ENCODE peak calls at places on chromosome 15, in six cellular contexts. R is right atrium auricular region, U is GM23338, J is Panc1, X is WERI-Rb-1, L is PC-3. D is an unnamed sample.

GRCh38 chr15:72599855-72600464 is 54.5 kb upstream of the GOLGA6B start:
- DNase-seq in R (no peak), U (peak), J (peak), X (peak), L (peak), D (peak)

GRCh38 chr15:93823971-93824866 is 407.1 kb upstream of the MCTP2 start:
- DNase-seq in R (no peak), U (no peak), J (no peak), X (no peak), L (no peak), D (no peak)

GRCh38 chr15:51403072-51403878 is 61.8 kb downstream of the GLDN start:
- DNase-seq in R (peak), U (peak), J (no peak), X (no peak), L (peak), D (no peak)

GRCh38 chr15:68310178-68310810 is 32.7 kb downstream of the FEM1B start:
- DNase-seq in R (peak), U (no peak), J (no peak), X (no peak), L (no peak), D (no peak)

GRCh38 chr15:31391687-31392671 is 65.3 kb downstream of the KLF13 start:
- DNase-seq in R (peak), U (peak), J (peak), X (peak), L (peak), D (peak)

GRCh38 chr15:31302778-31303433 is 23.7 kb upstream of the KLF13 start:
- DNase-seq in R (no peak), U (peak), J (no peak), X (peak), L (no peak), D (no peak)

GRCh38 chr15:29124581-29125381 is 144.8 kb downstream of the NSMCE3 start:
- DNase-seq in R (no peak), U (peak), J (no peak), X (no peak), L (peak), D (peak)

GRCh38 chr15:68051907-68052306 is 2.2 kb upstream of the PIAS1 start:
- DNase-seq in R (no peak), U (no peak), J (no peak), X (no peak), L (no peak), D (no peak)

GRCh38 chr15:57146394-57147140 is 228.1 kb downstream of the TCF12 start:
- DNase-seq in R (no peak), U (peak), J (no peak), X (no peak), L (peak), D (peak)

GRCh38 chr15:61083781-61084134 is 145.3 kb downstream of the RORA start:
- DNase-seq in R (no peak), U (no peak), J (no peak), X (no peak), L (no peak), D (no peak)

GRCh38 chr15:49361370-49361769 is 61.7 kb upstream of the FGF7 start:
- DNase-seq in R (no peak), U (no peak), J (no peak), X (no peak), L (no peak), D (no peak)

GRCh38 chr15:90913398-90913944 is 10.4 kb downstream of the MAN2A2 start:
- DNase-seq in R (no peak), U (no peak), J (no peak), X (no peak), L (no peak), D (no peak)

GRCh38 chr15:57640935-57641682 is 49.4 kb downstream of the MYZAP start:
- DNase-seq in R (no peak), U (peak), J (no peak), X (peak), L (peak), D (peak)

GRCh38 chr15:100207053-100207452 is 134.7 kb downstream of the ADAMTS17 start:
- DNase-seq in R (no peak), U (no peak), J (no peak), X (peak), L (peak), D (no peak)

GRCh38 chr15:85318048-85318731 is 62.2 kb upstream of the AKAP13 start:
- DNase-seq in R (no peak), U (no peak), J (no peak), X (no peak), L (peak), D (peak)

GRCh38 chr15:68301300-68301699 is 23.8 kb downstream of the FEM1B start:
- DNase-seq in R (no peak), U (no peak), J (no peak), X (no peak), L (no peak), D (no peak)

GRCh38 chr15:101017935-101018849 is 99.0 kb downstream of the LRRK1 start:
- DNase-seq in R (peak), U (no peak), J (no peak), X (no peak), L (no peak), D (no peak)

GRCh38 chr15:63369766-63370165 is 11.9 kb downstream of the CA12 start:
- DNase-seq in R (no peak), U (no peak), J (no peak), X (no peak), L (no peak), D (no peak)

GRCh38 chr15:80744826-80745225 is 34.3 kb upstream of the CEMIP start:
- DNase-seq in R (no peak), U (no peak), J (no peak), X (no peak), L (peak), D (no peak)

GRCh38 chr15:80749589-80749988 is 29.6 kb upstream of the CEMIP start:
- DNase-seq in R (no peak), U (no peak), J (peak), X (no peak), L (peak), D (peak)

GRCh38 chr15:80745888-80746287 is 33.3 kb upstream of the CEMIP start:
- DNase-seq in R (no peak), U (no peak), J (no peak), X (no peak), L (no peak), D (no peak)

GRCh38 chr15:80744411-80744810 is 34.8 kb upstream of the CEMIP start:
- DNase-seq in R (no peak), U (peak), J (no peak), X (no peak), L (no peak), D (no peak)

DNA sequence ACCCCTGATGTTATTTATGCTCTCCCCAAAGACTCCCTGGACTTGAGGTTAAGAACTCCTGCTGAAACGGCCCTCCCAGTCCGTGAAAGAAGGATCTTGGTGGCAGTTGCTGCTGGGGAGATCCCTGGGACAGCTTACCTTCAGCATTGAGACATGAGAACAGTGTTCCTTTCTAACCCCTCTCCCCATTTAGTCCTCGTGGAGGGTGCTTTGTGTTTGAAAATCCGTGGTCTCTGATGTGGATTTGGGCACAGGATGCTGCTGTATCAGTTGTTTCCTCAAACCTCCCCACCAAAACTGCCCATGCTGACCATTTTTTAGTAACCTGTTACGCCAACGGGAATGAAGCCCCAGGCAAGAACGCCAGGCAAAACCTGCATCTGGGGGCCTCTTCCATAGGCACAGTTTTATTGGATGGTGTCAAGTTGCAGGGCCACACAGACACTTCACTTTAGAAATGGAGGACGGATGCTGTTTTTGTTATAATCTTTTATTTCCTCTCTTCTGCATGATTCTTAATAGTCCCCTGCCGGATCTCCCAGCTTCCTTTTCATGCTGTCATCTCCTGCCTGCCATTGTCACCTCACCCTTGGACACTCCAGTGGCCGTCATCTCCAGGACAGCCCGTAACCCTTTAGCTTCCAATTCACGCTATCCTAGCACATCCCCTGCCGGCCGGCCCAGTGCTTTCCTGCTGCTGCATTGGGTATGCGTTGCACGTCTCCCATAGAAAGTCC is 31.7 kb upstream of the CEMIP start:
- DNase-seq in R (no peak), U (peak), J (no peak), X (no peak), L (no peak), D (no peak)
- TF ChIP-seq CTCF in R (no peak), U (peak), J (no peak), X (peak), L (no peak), D (no peak)

GRCh38 chr15:40908095-40908494 is 13.8 kb downstream of the VPS18 start:
- DNase-seq in R (no peak), U (no peak), J (no peak), X (no peak), L (no peak), D (no peak)

GRCh38 chr15:40909662-40910625 is 15.7 kb downstream of the VPS18 start:
- DNase-seq in R (no peak), U (no peak), J (no peak), X (no peak), L (no peak), D (no peak)

GRCh38 chr15:40906101-40906946 is 12.1 kb downstream of the VPS18 start:
- DNase-seq in R (peak), U (peak), J (no peak), X (peak), L (peak), D (peak)

GRCh38 chr15:40904552-40905201 is 10.4 kb downstream of the VPS18 start:
- DNase-seq in R (no peak), U (no peak), J (no peak), X (no peak), L (no peak), D (no peak)

DNA sequence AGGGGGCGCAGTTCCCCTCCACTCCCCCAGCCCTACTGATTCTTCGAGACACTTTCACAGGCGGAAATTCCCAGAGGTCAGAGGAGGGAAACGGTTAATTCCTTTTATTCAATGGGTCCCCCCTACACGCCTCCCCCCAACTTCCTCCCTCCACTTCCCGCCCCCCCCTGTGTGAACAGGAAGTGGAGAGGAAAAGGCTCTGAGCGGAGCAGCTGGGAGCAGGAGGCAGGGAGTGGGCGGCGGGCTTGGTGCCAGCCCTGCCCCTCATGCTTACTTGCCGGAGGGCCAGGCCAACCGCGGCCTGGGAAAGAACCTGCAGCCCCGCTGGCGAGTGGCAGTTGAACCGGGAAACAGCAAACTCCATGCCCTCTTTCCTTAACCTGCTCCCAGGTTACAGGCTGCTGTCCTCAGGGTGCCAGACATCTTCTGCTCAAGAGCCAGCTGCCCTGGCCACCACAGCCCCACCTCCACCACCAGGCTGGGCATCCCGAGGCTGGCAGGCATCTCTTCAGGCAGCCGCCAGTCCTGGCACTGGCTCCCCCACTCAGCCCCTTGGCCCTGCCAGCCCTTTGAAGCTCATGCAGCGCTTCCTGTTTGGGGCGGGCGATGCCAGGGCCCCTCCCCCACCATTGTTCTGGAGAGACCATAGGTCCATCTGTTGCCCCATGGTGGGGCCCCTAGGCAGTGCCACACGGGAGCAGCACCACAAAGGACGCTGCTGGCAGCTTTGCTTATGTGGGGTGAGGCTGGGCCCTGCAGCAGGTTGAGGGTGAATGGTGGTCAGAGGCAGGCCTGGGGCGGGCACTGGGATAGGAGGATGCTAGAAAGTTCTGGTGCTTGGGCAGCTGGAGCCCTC is 12.9 kb downstream of the VPS18 start:
- DNase-seq in R (no peak), U (no peak), J (no peak), X (peak), L (peak), D (no peak)
- H3K27ac ChIP-seq in R (peak), U (no peak), J (peak), X (peak), L (peak), D (peak)

GRCh38 chr15:87528873-87529272 is 727.7 kb downstream of the NTRK3 start:
- DNase-seq in R (no peak), U (no peak), J (no peak), X (no peak), L (peak), D (peak)

GRCh38 chr15:87527416-87527815 is 729.1 kb downstream of the NTRK3 start:
- DNase-seq in R (no peak), U (peak), J (no peak), X (peak), L (peak), D (peak)

GRCh38 chr15:87518957-87519356 is 737.6 kb downstream of the NTRK3 start:
- DNase-seq in R (no peak), U (no peak), J (no peak), X (no peak), L (no peak), D (no peak)

GRCh38 chr15:87527875-87528274 is 728.7 kb downstream of the NTRK3 start:
- DNase-seq in R (no peak), U (no peak), J (no peak), X (no peak), L (no peak), D (no peak)

GRCh38 chr15:87522997-87523396 is 733.5 kb downstream of the NTRK3 start:
- DNase-seq in R (no peak), U (no peak), J (no peak), X (no peak), L (no peak), D (no peak)
- TF ChIP-seq CTCF in R (no peak), U (no peak), J (no peak), X (no peak), L (no peak), D (no peak)

GRCh38 chr15:98753726-98754125 is 105.4 kb downstream of the IGF1R start:
- DNase-seq in R (no peak), U (no peak), J (no peak), X (no peak), L (no peak), D (no peak)
- H3K27ac ChIP-seq in R (no peak), U (peak), J (peak), X (no peak), L (no peak), D (no peak)

GRCh38 chr15:78415284-78415683 is 22.7 kb upstream of the IREB2 start:
- DNase-seq in R (no peak), U (peak), J (no peak), X (peak), L (peak), D (peak)
- TF ChIP-seq CTCF in R (no peak), U (peak), J (no peak), X (peak), L (peak), D (peak)